ENCODE peak calls at places on chromosomes 16 and 17, in five cellular contexts. T, J, E, R and H are unnamed samples.

GRCh38 chr16:23557779-23558330 is 328 bp downstream of the UBFD1 start:
- DNase-seq in R (no peak), E (peak; percentile 44), T (no peak), J (peak; percentile 25), H (peak; percentile 23)

GRCh38 chr17:82400830-82401229 is 17.3 kb upstream of the HEXD start:
- DNase-seq in E (no peak), J (no peak), T (no peak), R (peak; percentile 74), H (no peak)

GRCh38 chr17:47882247-47882646 is 13.8 kb upstream of the SP2 start:
- DNase-seq in J (no peak), E (peak; percentile 32), R (no peak), T (no peak), H (no peak)

GRCh38 chr17:52419256-52419655 is 260.7 kb upstream of the CA10 start:
- DNase-seq in J (no peak), T (peak; percentile 3), E (no peak), R (no peak), H (no peak)

GRCh38 chr17:36703860-36704266 is 102.5 kb downstream of the MRM1 start:
- DNase-seq in R (no peak), J (peak; percentile 91), E (peak; percentile 11), T (peak; percentile 22), H (peak; percentile 88)

GRCh38 chr17:61354895-61355294 is 44.7 kb upstream of the TBX2 start:
- DNase-seq in R (no peak), J (peak; percentile 33), T (no peak), E (no peak), H (no peak)

GRCh38 chr17:40862985-40863733 is 3.9 kb downstream of the KRT12 start:
- DNase-seq in R (no peak), J (peak; percentile 93), E (no peak), T (no peak), H (no peak)

GRCh38 chr17:42673885-42674754 is 2.7 kb downstream of the PLEKHH3 start:
- DNase-seq in J (peak; percentile 75), R (peak; percentile 92), T (peak; percentile 66), E (peak; percentile 50), H (peak; percentile 60)

GRCh38 chr16:77624085-77624484 is 98.2 kb upstream of the NUDT7 start:
- DNase-seq in T (no peak), J (no peak), E (no peak), R (no peak), H (no peak)

GRCh38 chr17:2731807-2732206 is 17.6 kb downstream of the CCDC92B start:
- DNase-seq in T (no peak), J (no peak), E (no peak), R (no peak), H (no peak)

GRCh38 chr17:10875411-10875810 is 37.5 kb upstream of the PIRT start:
- DNase-seq in E (no peak), R (no peak), T (peak; percentile 14), J (peak; percentile 45), H (peak; percentile 1)

GRCh38 chr17:4405699-4406098 is 28.0 kb upstream of the SPNS3 start:
- DNase-seq in E (no peak), J (no peak), T (no peak), R (no peak), H (no peak)

GRCh38 chr17:4407216-4407615 is 26.5 kb upstream of the SPNS3 start:
- DNase-seq in R (no peak), T (no peak), E (no peak), J (no peak), H (no peak)

GRCh38 chr17:4405038-4405669 is 28.6 kb upstream of the SPNS3 start:
- DNase-seq in R (no peak), T (no peak), J (no peak), E (no peak), H (no peak)

GRCh38 chr17:4407851-4408250 is 25.9 kb upstream of the SPNS3 start:
- DNase-seq in J (no peak), R (no peak), E (no peak), T (no peak), H (no peak)

DNA sequence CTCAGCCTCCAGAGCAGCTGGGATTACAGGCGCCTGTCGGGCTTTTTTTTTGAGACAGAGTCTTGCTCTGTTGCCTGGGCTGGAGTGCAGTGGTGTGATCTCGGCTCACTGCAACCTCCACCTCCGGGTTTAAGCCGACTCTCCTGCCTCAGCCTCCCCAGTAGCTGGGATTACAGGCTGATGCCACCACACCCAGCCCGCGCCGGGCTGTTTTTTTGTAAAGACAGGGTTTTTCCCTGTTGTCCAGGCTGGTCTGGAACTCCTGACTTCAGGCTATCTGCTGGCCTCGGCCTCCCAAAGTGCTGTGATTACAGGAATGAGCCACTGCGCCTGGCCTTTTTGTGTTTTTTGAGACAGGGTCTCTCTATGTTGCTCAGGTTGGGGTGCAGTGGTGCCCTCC is 27.4 kb upstream of the SPNS3 start:
- DNase-seq in E (no peak), T (no peak), J (no peak), R (no peak), H (no peak)
- TF ChIP-seq CTCF in E (no peak), T (no peak), J (no peak), R (no peak), H (no peak)

DNA sequence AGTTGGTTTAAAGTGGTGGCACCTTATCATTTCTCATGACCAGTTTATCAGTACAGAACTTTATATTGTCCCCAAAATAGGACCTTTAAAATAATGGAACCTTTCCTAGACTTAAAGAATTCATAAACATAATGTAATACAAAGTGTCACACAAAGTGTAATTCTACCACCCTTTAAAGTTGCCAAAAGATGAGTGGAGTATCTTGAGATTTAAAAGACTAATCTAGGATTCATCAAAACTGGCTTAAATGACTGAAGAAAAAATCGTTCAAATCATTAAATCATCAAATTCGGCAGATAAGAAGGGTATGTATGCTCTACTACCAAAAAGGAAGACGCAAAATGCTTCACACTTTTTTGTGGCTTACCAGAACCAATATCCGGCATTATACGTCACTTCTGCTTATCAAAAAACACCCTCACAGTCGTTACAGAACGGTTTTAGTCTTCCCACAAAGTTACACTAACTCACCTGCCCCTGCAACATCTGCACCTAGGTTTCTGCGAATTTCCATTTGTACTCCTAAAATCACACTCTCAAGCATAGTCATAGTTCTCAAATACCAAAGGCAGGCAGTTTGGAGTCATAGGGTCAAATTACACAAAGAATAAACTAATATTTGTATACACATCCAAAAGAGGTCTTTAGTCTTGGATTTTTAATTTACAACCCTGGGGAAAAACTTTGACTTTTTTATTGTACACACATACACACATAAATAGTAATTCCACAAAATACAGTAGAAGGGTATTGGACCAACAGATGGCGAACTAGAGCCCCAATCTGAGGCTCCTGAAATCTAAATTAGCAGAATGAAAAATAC is 1.4 kb upstream of the KANSL1 start:
- DNase-seq in E (peak; percentile 59), T (peak; percentile 60), J (no peak), R (no peak), H (peak; percentile 65)
- TF ChIP-seq CTCF in E (peak; percentile 63), T (peak; percentile 91), J (no peak), R (peak; percentile 6), H (peak; percentile 86)

GRCh38 chr16:31458835-31459721 is at the start of gene ARMC5:
- DNase-seq in E (peak; percentile 99), R (peak; percentile 99), J (peak; percentile 97), T (peak; percentile 99), H (peak; percentile 97)

GRCh38 chr16:31459722-31460581 is 651 bp downstream of the ARMC5 start:
- DNase-seq in J (peak; percentile 100), E (peak; percentile 99), R (peak; percentile 100), T (peak; percentile 99), H (peak; percentile 100)

GRCh38 chr16:31456988-31457360 is 2.3 kb upstream of the ARMC5 start:
- DNase-seq in T (no peak), J (no peak), R (peak; percentile 46), E (no peak), H (no peak)

GRCh38 chr16:31460582-31461002 is 1.3 kb downstream of the ARMC5 start:
- DNase-seq in T (peak; percentile 67), R (peak; percentile 68), J (no peak), E (peak; percentile 73), H (no peak)

DNA sequence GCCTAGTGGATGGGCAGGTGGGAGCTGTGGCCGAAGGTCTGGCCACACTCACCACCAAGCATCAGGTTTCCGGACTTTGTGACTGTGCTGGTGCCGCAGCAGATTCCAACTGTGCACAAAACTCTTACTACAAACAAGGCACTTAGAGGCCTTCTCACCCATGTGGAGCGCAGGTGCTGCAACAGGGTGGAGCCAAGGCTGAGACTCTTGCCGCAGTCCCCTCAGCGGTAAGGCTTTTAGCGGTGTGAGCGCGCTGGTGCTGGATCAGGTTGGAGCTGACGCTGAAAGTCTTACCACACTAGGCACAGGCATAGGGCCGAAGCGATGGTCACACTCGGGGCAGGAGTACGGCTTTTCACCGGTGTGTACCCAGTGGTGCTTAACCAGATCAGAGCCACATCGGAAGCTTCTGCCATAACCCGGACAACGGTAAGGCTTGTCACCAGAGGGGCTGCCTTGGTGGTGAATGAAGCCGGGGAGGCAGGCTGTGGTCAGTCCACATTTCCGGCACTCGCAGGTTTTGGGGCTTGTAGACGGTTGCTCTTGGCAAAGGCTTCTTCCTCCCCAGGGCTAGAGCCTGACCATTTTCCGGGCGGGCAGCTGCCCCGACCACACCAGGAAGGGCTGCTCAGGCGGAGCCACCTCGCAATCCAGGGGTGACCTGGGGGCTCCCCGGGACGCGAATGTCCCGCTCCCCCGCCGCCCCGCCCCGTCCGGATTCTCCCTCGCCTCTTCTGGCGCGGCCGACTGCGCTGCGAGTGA is 1.0 kb upstream of the ARMC5 start:
- DNase-seq in R (peak; percentile 83), T (peak; percentile 60), J (peak; percentile 52), E (peak; percentile 45), H (peak; percentile 77)
- TF ChIP-seq CTCF in R (peak; percentile 44), T (no peak), J (no peak), E (peak; percentile 24), H (peak; percentile 73)

GRCh38 chr17:73934696-73935095 is 268.8 kb upstream of the RPL38 start:
- DNase-seq in E (no peak), J (no peak), R (no peak), T (no peak), H (no peak)

GRCh38 chr17:73933164-73933766 is 270.2 kb upstream of the RPL38 start:
- DNase-seq in J (no peak), T (no peak), R (no peak), E (no peak), H (no peak)

GRCh38 chr17:73933871-73934270 is 269.6 kb upstream of the RPL38 start:
- DNase-seq in J (no peak), T (no peak), R (no peak), E (no peak), H (no peak)

GRCh38 chr17:73932216-73932749 is 271.2 kb upstream of the RPL38 start:
- DNase-seq in R (no peak), T (no peak), J (no peak), E (no peak), H (no peak)

GRCh38 chr17:73929860-73930430 is 273.5 kb upstream of the RPL38 start:
- DNase-seq in E (no peak), J (no peak), T (no peak), R (no peak), H (no peak)
- TF ChIP-seq CTCF in E (no peak), J (no peak), T (no peak), R (no peak), H (no peak)

GRCh38 chr17:77479817-77480508 is 339.2 kb downstream of the SEC14L1 start:
- DNase-seq in J (no peak), R (no peak), T (no peak), E (peak; percentile 34), H (no peak)
- TF ChIP-seq CTCF in J (no peak), R (no peak), T (no peak), E (peak; percentile 1), H (no peak)

GRCh38 chr16:505479-506245 is 21.9 kb upstream of the CAPN15 start:
- DNase-seq in R (no peak), E (no peak), T (no peak), J (no peak), H (no peak)
- TF ChIP-seq CTCF in R (no peak), E (no peak), T (no peak), J (no peak), H (no peak)

GRCh38 chr16:65576631-65577030 is 454.8 kb upstream of the CDH11 start:
- DNase-seq in E (no peak), J (peak; percentile 77), T (no peak), R (no peak), H (no peak)
- TF ChIP-seq CTCF in E (no peak), J (peak; percentile 58), T (no peak), R (no peak), H (no peak)